ENCODE peak calls at places on chromosome 17, in five cellular contexts. R, F, E, P and U are unnamed samples.

GRCh38 chr17:7233701-7234099 is 617 bp downstream of the DVL2 start:
- DNase-seq in E (no peak), F (no peak), R (no peak), P (no peak), U (no peak)

GRCh38 chr17:30476726-30477082 is 504 bp upstream of the GOSR1 start:
- DNase-seq in R (no peak), F (peak), E (no peak), P (no peak), U (no peak)

GRCh38 chr17:48352630-48353029 is 77.4 kb downstream of the SKAP1 start:
- DNase-seq in P (no peak), F (peak), E (no peak), R (no peak), U (no peak)

GRCh38 chr17:74579910-74580309 is 12.2 kb downstream of the CD300LD start:
- DNase-seq in E (peak), R (peak), P (no peak), F (no peak), U (no peak)

GRCh38 chr17:78600181-78600651 is 23.0 kb upstream of the DNAH17 start:
- DNase-seq in E (no peak), R (no peak), P (no peak), F (no peak), U (peak)

GRCh38 chr17:27384261-27384701 is 72.0 kb upstream of the KSR1 start:
- DNase-seq in R (no peak), P (peak), E (no peak), F (peak), U (peak)

GRCh38 chr17:60086822-60087591 is 8.3 kb upstream of the HEATR6 start:
- DNase-seq in R (peak), P (no peak), E (no peak), F (peak), U (peak)

GRCh38 chr17:30224419-30224960 is 11.0 kb downstream of the SLC6A4 start:
- DNase-seq in P (no peak), R (no peak), E (no peak), F (no peak), U (no peak)

GRCh38 chr17:159609-160008 is 21.8 kb downstream of the DOC2B start:
- DNase-seq in R (no peak), F (no peak), E (no peak), P (no peak), U (no peak)

GRCh38 chr17:76701471-76701967 is 9.2 kb downstream of the MXRA7 start:
- DNase-seq in E (no peak), P (no peak), F (no peak), R (no peak), U (no peak)

GRCh38 chr17:17628388-17629008 is 37.0 kb upstream of the PEMT start:
- DNase-seq in F (no peak), P (no peak), R (no peak), E (no peak), U (no peak)

GRCh38 chr17:43449470-43450202 is 34.1 kb upstream of the DHX8 start:
- DNase-seq in R (no peak), E (no peak), P (no peak), F (peak), U (no peak)

GRCh38 chr17:27986805-27987684 is 55.4 kb upstream of the NLK start:
- DNase-seq in P (no peak), E (peak), F (no peak), R (no peak), U (no peak)

GRCh38 chr17:38869647-38870258 is at the start of gene LASP1:
- DNase-seq in P (peak), R (peak), E (peak), F (peak), U (peak)

GRCh38 chr17:50511058-50511457 is 2.8 kb downstream of the MYCBPAP start:
- DNase-seq in R (peak), F (no peak), E (no peak), P (no peak), U (no peak)